ENCODE peak calls at places on chromosomes 5 and 9, in six cellular contexts. One of them, this sample, is unnamed.

GRCh38 chr5:27818888-27819287 is 780.5 kb upstream of the CDH9 start:
- DNase-seq in stomach: no peak
- DNase-seq in HepG2: no peak
- DNase-seq in hepatocyte: no peak
- DNase-seq in psoas muscle: no peak
- DNase-seq in neural progenitor cell: no peak
- DNase-seq in this sample: no peak

GRCh38 chr9:127898433-127899199 is 787 bp downstream of the ST6GALNAC6 start:
- DNase-seq in stomach: no peak
- DNase-seq in HepG2: peak
- DNase-seq in hepatocyte: peak
- DNase-seq in psoas muscle: peak
- DNase-seq in neural progenitor cell: peak
- DNase-seq in this sample: peak

GRCh38 chr5:112917453-112918005 is 4.5 kb downstream of the REEP5 start:
- DNase-seq in stomach: no peak
- DNase-seq in HepG2: peak
- DNase-seq in hepatocyte: no peak
- DNase-seq in psoas muscle: no peak
- DNase-seq in neural progenitor cell: peak
- DNase-seq in this sample: no peak

GRCh38 chr5:178542455-178542854 is 47.7 kb downstream of the COL23A1 start:
- DNase-seq in stomach: no peak
- DNase-seq in HepG2: no peak
- DNase-seq in hepatocyte: peak
- DNase-seq in psoas muscle: no peak
- DNase-seq in neural progenitor cell: no peak
- DNase-seq in this sample: no peak

GRCh38 chr5:16995372-16995771 is 59.3 kb upstream of the MYO10 start:
- DNase-seq in stomach: no peak
- DNase-seq in HepG2: no peak
- DNase-seq in hepatocyte: no peak
- DNase-seq in psoas muscle: no peak
- DNase-seq in neural progenitor cell: no peak
- DNase-seq in this sample: no peak

GRCh38 chr5:156359452-156359851 is 32.5 kb downstream of the SGCD start:
- DNase-seq in stomach: no peak
- DNase-seq in HepG2: no peak
- DNase-seq in hepatocyte: no peak
- DNase-seq in psoas muscle: no peak
- DNase-seq in neural progenitor cell: no peak
- DNase-seq in this sample: peak

GRCh38 chr9:80954521-80954920 is 734.8 kb downstream of the TLE1 start:
- DNase-seq in stomach: no peak
- DNase-seq in HepG2: no peak
- DNase-seq in hepatocyte: no peak
- DNase-seq in psoas muscle: no peak
- DNase-seq in neural progenitor cell: peak
- DNase-seq in this sample: no peak

GRCh38 chr5:112329429-112330090 is 89.5 kb downstream of the EPB41L4A start:
- DNase-seq in stomach: no peak
- DNase-seq in HepG2: no peak
- DNase-seq in hepatocyte: no peak
- DNase-seq in psoas muscle: no peak
- DNase-seq in neural progenitor cell: peak
- DNase-seq in this sample: no peak

GRCh38 chr5:112005533-112005926 is 248.5 kb upstream of the NREP start:
- DNase-seq in stomach: no peak
- DNase-seq in HepG2: no peak
- DNase-seq in hepatocyte: no peak
- DNase-seq in psoas muscle: no peak
- DNase-seq in neural progenitor cell: no peak
- DNase-seq in this sample: no peak

GRCh38 chr5:177317959-177318377 is 6.3 kb upstream of the MXD3 start:
- DNase-seq in stomach: peak
- DNase-seq in HepG2: peak
- DNase-seq in hepatocyte: peak
- DNase-seq in psoas muscle: peak
- DNase-seq in neural progenitor cell: peak
- DNase-seq in this sample: peak

GRCh38 chr5:125699860-125700259 is 723.3 kb upstream of the GRAMD2B start:
- DNase-seq in stomach: no peak
- DNase-seq in HepG2: no peak
- DNase-seq in hepatocyte: no peak
- DNase-seq in psoas muscle: no peak
- DNase-seq in neural progenitor cell: peak
- DNase-seq in this sample: no peak

GRCh38 chr9:122053951-122054350 is 39.2 kb downstream of the TTLL11 start:
- DNase-seq in stomach: no peak
- DNase-seq in HepG2: no peak
- DNase-seq in hepatocyte: no peak
- DNase-seq in psoas muscle: no peak
- DNase-seq in neural progenitor cell: no peak
- DNase-seq in this sample: peak

GRCh38 chr5:61289669-61290363 is 42.2 kb upstream of the ZSWIM6 start:
- DNase-seq in stomach: no peak
- DNase-seq in HepG2: no peak
- DNase-seq in hepatocyte: no peak
- DNase-seq in psoas muscle: no peak
- DNase-seq in neural progenitor cell: no peak
- DNase-seq in this sample: no peak

GRCh38 chr9:120478208-120478607 is 101.8 kb downstream of the CDK5RAP2 start:
- DNase-seq in stomach: no peak
- DNase-seq in HepG2: no peak
- DNase-seq in hepatocyte: no peak
- DNase-seq in psoas muscle: no peak
- DNase-seq in neural progenitor cell: no peak
- DNase-seq in this sample: no peak

GRCh38 chr9:88809371-88809770 is 181.9 kb upstream of the S1PR3 start:
- DNase-seq in stomach: no peak
- DNase-seq in HepG2: no peak
- DNase-seq in hepatocyte: no peak
- DNase-seq in psoas muscle: no peak
- DNase-seq in neural progenitor cell: no peak
- DNase-seq in this sample: no peak

GRCh38 chr5:111719773-111720172 is 37.2 kb downstream of the NREP start:
- DNase-seq in stomach: no peak
- DNase-seq in HepG2: peak
- DNase-seq in hepatocyte: no peak
- DNase-seq in psoas muscle: no peak
- DNase-seq in neural progenitor cell: no peak
- DNase-seq in this sample: no peak

GRCh38 chr5:176533894-176534611 is 3.1 kb downstream of the RNF44 start:
- DNase-seq in stomach: peak
- DNase-seq in HepG2: peak
- DNase-seq in hepatocyte: no peak
- DNase-seq in psoas muscle: no peak
- DNase-seq in neural progenitor cell: no peak
- DNase-seq in this sample: no peak

GRCh38 chr9:18746631-18747030 is 272.7 kb downstream of the ADAMTSL1 start:
- DNase-seq in stomach: no peak
- DNase-seq in HepG2: no peak
- DNase-seq in hepatocyte: no peak
- DNase-seq in psoas muscle: no peak
- DNase-seq in neural progenitor cell: peak
- DNase-seq in this sample: no peak

GRCh38 chr9:123795336-123795735 is 134.6 kb downstream of the DENND1A start:
- DNase-seq in stomach: no peak
- DNase-seq in HepG2: no peak
- DNase-seq in hepatocyte: no peak
- DNase-seq in psoas muscle: no peak
- DNase-seq in neural progenitor cell: no peak
- DNase-seq in this sample: no peak

DNA sequence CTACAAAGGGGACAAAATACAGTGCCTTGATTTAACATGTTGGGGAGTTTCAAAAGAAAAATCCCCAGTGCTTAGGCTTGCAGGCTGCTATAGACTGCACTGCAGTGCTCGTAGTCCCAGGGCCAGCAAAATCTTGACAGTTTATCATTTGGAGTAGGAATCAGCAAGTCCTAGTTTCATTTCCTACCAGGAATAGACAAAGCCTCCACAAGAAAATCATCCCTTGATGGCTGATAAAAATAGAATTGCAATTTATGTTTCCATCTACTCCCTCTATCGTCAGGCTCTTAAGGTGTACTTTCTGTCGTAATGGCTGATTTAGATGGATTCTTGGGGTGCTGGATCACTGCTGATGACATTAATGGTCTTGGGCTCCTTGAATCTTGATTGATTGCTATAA is 171.6 kb downstream of the PIK3R1 start:
- DNase-seq in stomach: no peak
- DNase-seq in HepG2: no peak
- DNase-seq in hepatocyte: no peak
- DNase-seq in psoas muscle: no peak
- DNase-seq in neural progenitor cell: no peak
- DNase-seq in this sample: no peak
- TF ChIP-seq CTCF in stomach: no peak
- TF ChIP-seq CTCF in HepG2: no peak
- TF ChIP-seq CTCF in hepatocyte: no peak
- TF ChIP-seq CTCF in psoas muscle: no peak
- TF ChIP-seq CTCF in neural progenitor cell: no peak
- TF ChIP-seq CTCF in this sample: no peak

GRCh38 chr5:11619339-11620028 is 284.8 kb downstream of the CTNND2 start:
- DNase-seq in stomach: no peak
- DNase-seq in HepG2: peak
- DNase-seq in hepatocyte: peak
- DNase-seq in psoas muscle: no peak
- DNase-seq in neural progenitor cell: peak
- DNase-seq in this sample: no peak
- TF ChIP-seq CTCF in stomach: peak
- TF ChIP-seq CTCF in HepG2: peak
- TF ChIP-seq CTCF in hepatocyte: peak
- TF ChIP-seq CTCF in psoas muscle: no peak
- TF ChIP-seq CTCF in neural progenitor cell: peak
- TF ChIP-seq CTCF in this sample: no peak

DNA sequence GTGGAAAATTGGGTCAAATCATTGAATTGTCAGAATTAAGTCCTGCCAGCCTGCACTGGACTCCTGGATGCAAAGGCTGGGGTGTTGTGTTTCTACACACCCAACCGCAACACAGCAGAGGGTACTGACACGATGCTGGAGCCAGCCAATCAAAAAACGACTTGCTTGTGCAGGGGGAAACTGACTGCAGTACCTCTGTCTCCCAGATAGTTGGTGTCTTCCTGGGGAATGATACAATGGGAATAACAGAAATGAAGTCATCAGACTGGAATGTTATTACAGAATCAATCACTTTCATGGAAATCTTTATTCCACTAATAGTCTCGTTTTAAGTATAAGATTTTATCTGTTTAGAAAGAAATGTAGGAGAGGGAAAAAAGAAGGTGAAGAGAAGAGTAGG is 330.3 kb downstream of the MLLT3 start:
- DNase-seq in stomach: no peak
- DNase-seq in HepG2: peak
- DNase-seq in hepatocyte: no peak
- DNase-seq in psoas muscle: no peak
- DNase-seq in neural progenitor cell: no peak
- DNase-seq in this sample: no peak
- TF ChIP-seq CTCF in stomach: no peak
- TF ChIP-seq CTCF in HepG2: no peak
- TF ChIP-seq CTCF in hepatocyte: no peak
- TF ChIP-seq CTCF in psoas muscle: no peak
- TF ChIP-seq CTCF in neural progenitor cell: no peak
- TF ChIP-seq CTCF in this sample: no peak

GRCh38 chr9:10268500-10269485 is 344.0 kb downstream of the PTPRD start:
- DNase-seq in stomach: peak
- DNase-seq in HepG2: peak
- DNase-seq in hepatocyte: peak
- DNase-seq in psoas muscle: no peak
- DNase-seq in neural progenitor cell: peak
- DNase-seq in this sample: no peak
- TF ChIP-seq CTCF in stomach: peak
- TF ChIP-seq CTCF in HepG2: peak
- TF ChIP-seq CTCF in hepatocyte: peak
- TF ChIP-seq CTCF in psoas muscle: no peak
- TF ChIP-seq CTCF in neural progenitor cell: peak
- TF ChIP-seq CTCF in this sample: no peak

GRCh38 chr5:67374378-67374777 is 177.8 kb upstream of the CD180 start:
- DNase-seq in stomach: no peak
- DNase-seq in HepG2: no peak
- DNase-seq in hepatocyte: no peak
- DNase-seq in psoas muscle: no peak
- DNase-seq in neural progenitor cell: no peak
- DNase-seq in this sample: no peak

GRCh38 chr5:67377651-67378050 is 181.1 kb upstream of the CD180 start:
- DNase-seq in stomach: no peak
- DNase-seq in HepG2: no peak
- DNase-seq in hepatocyte: no peak
- DNase-seq in psoas muscle: no peak
- DNase-seq in neural progenitor cell: peak
- DNase-seq in this sample: no peak

GRCh38 chr5:67372887-67373286 is 176.3 kb upstream of the CD180 start:
- DNase-seq in stomach: no peak
- DNase-seq in HepG2: no peak
- DNase-seq in hepatocyte: no peak
- DNase-seq in psoas muscle: no peak
- DNase-seq in neural progenitor cell: no peak
- DNase-seq in this sample: no peak

GRCh38 chr5:67373518-67373917 is 176.9 kb upstream of the CD180 start:
- DNase-seq in stomach: no peak
- DNase-seq in HepG2: no peak
- DNase-seq in hepatocyte: no peak
- DNase-seq in psoas muscle: no peak
- DNase-seq in neural progenitor cell: no peak
- DNase-seq in this sample: no peak

DNA sequence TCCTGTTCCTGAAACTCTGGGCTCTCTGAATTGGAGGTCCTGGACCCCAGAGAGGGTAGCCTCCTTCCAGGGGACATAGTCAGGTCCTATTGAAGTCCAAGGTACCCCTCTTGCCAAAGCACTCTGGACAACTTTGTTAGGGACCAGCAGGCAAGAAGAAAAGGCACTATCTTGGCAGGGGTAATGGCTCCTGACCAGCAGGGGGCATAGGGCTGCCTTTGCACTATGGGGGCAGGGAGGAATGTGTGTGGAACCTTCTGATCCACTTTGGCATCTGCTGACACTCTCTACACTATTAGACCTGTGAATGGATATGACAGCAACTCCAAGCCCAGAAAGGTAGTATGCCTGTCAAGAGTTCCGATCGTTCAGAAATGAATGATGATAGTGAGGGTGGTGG is 179.0 kb upstream of the CD180 start:
- DNase-seq in stomach: no peak
- DNase-seq in HepG2: no peak
- DNase-seq in hepatocyte: no peak
- DNase-seq in psoas muscle: no peak
- DNase-seq in neural progenitor cell: no peak
- DNase-seq in this sample: no peak
- TF ChIP-seq CTCF in stomach: no peak
- TF ChIP-seq CTCF in HepG2: peak
- TF ChIP-seq CTCF in hepatocyte: no peak
- TF ChIP-seq CTCF in psoas muscle: no peak
- TF ChIP-seq CTCF in neural progenitor cell: no peak
- TF ChIP-seq CTCF in this sample: no peak

GRCh38 chr5:52476346-52476745 is 311.4 kb upstream of the ITGA1 start:
- DNase-seq in stomach: no peak
- DNase-seq in HepG2: no peak
- DNase-seq in hepatocyte: no peak
- DNase-seq in psoas muscle: no peak
- DNase-seq in neural progenitor cell: no peak
- DNase-seq in this sample: no peak
- TF ChIP-seq CTCF in stomach: no peak
- TF ChIP-seq CTCF in HepG2: no peak
- TF ChIP-seq CTCF in hepatocyte: no peak
- TF ChIP-seq CTCF in psoas muscle: no peak
- TF ChIP-seq CTCF in neural progenitor cell: no peak
- TF ChIP-seq CTCF in this sample: no peak

This sample was measured in AG09319.